ENCODE peak calls at places on chromosomes 2 and 18, in seven cellular contexts. F, N, L, P, R, U and T are unnamed samples.
A peak's percentile ranks its signal among the peaks of the same experiment; 100 is the strongest.

GRCh38 chr2:173965372-173966025 is at the start of gene SP3:
- DNase-seq in L (peak; percentile 97), R (peak; percentile 91), U (peak; percentile 98), P (peak; percentile 94), N (peak; percentile 93), F (peak; percentile 97), T (peak; percentile 97)

GRCh38 chr2:216071452-216071851 is 10.2 kb downstream of the PECR start:
- DNase-seq in F (no peak), L (no peak), U (no peak), N (no peak), R (no peak), P (no peak), T (no peak)

GRCh38 chr18:42141439-42141838 is 186.4 kb downstream of the PIK3C3 start:
- DNase-seq in F (no peak), P (no peak), U (no peak), L (no peak), R (no peak), N (no peak), T (no peak)

GRCh38 chr2:85734015-85734414 is 19.8 kb upstream of the ATOH8 start:
- DNase-seq in F (no peak), L (no peak), P (no peak), R (no peak), N (no peak), U (no peak), T (no peak)

GRCh38 chr2:212979799-212980198 is 171.6 kb downstream of the IKZF2 start:
- DNase-seq in L (no peak), N (no peak), R (no peak), P (no peak), U (no peak), F (no peak), T (no peak)

GRCh38 chr18:37403100-37403781 is 162.4 kb downstream of the CELF4 start:
- DNase-seq in U (no peak), L (peak; percentile 77), R (no peak), N (peak; percentile 87), F (no peak), P (peak; percentile 71), T (peak; percentile 56)

GRCh38 chr2:126698376-126698775 is 42.4 kb downstream of the GYPC start:
- DNase-seq in F (no peak), U (no peak), R (no peak), L (no peak), P (no peak), N (no peak), T (peak; percentile 73)

GRCh38 chr2:201114846-201115245 is 1.1 kb upstream of the CFLAR start:
- DNase-seq in F (no peak), U (no peak), P (no peak), L (no peak), R (no peak), N (peak; percentile 31), T (no peak)

GRCh38 chr2:236820763-236821344 is 251.2 kb downstream of the ACKR3 start:
- DNase-seq in U (no peak), L (no peak), R (no peak), F (no peak), P (no peak), N (no peak), T (no peak)

GRCh38 chr2:159045545-159046454 is 77.4 kb downstream of the TANC1 start:
- DNase-seq in P (no peak), L (no peak), F (no peak), U (no peak), N (peak; percentile 91), R (no peak), T (no peak)

GRCh38 chr2:179861777-179862117 is 335 bp upstream of the ZNF385B start:
- DNase-seq in L (peak; percentile 32), P (no peak), F (no peak), U (no peak), N (peak; percentile 17), R (no peak), T (peak; percentile 27)

GRCh38 chr2:106094101-106094860 is 99.8 kb downstream of the UXS1 start:
- DNase-seq in R (no peak), L (no peak), P (no peak), N (no peak), F (no peak), U (no peak), T (no peak)

GRCh38 chr2:128306081-128306930 is 12.4 kb downstream of the HS6ST1 start:
- DNase-seq in R (no peak), L (peak; percentile 27), U (peak; percentile 88), N (peak; percentile 96), F (peak; percentile 49), P (peak; percentile 99), T (peak; percentile 64)

GRCh38 chr2:73944714-73945113 is 18.0 kb downstream of the DGUOK start:
- DNase-seq in R (no peak), F (no peak), N (no peak), U (no peak), L (no peak), P (no peak), T (no peak)

GRCh38 chr2:66846887-66847286 is 412.0 kb downstream of the MEIS1 start:
- DNase-seq in P (no peak), F (no peak), L (no peak), N (no peak), U (no peak), R (no peak), T (no peak)

GRCh38 chr2:196247114-196247978 is 76.0 kb upstream of the STK17B start:
- DNase-seq in P (no peak), F (no peak), R (no peak), N (no peak), L (no peak), U (no peak), T (no peak)

GRCh38 chr18:9436176-9436575 is 39.1 kb upstream of the RALBP1 start:
- DNase-seq in L (no peak), P (no peak), U (no peak), N (no peak), R (no peak), F (no peak), T (no peak)

GRCh38 chr2:127165539-127165935 is 54.6 kb downstream of the CYP27C1 start:
- DNase-seq in U (no peak), F (no peak), L (peak; percentile 42), N (no peak), R (no peak), P (no peak), T (no peak)

GRCh38 chr2:105179469-105180372 is 61.8 kb upstream of the GPR45 start:
- DNase-seq in P (peak; percentile 21), R (no peak), L (peak; percentile 45), N (peak; percentile 79), U (no peak), F (peak; percentile 50), T (no peak)

GRCh38 chr2:231244382-231245252 is 46.2 kb downstream of the ARMC9 start:
- DNase-seq in N (no peak), L (no peak), P (no peak), R (no peak), U (no peak), F (peak; percentile 49), T (no peak)

GRCh38 chr2:45964226-45964841 is 312.9 kb downstream of the PRKCE start:
- DNase-seq in F (peak; percentile 80), N (peak; percentile 86), R (no peak), L (peak; percentile 32), U (peak; percentile 67), P (peak; percentile 55), T (no peak)

GRCh38 chr18:48749768-48750167 is 201.0 kb downstream of the SMAD7 start:
- DNase-seq in P (no peak), F (no peak), L (no peak), R (no peak), U (no peak), N (peak; percentile 78), T (no peak)

GRCh38 chr2:127541849-127542630 is 6.6 kb downstream of the MYO7B start:
- DNase-seq in F (no peak), R (no peak), L (no peak), P (no peak), N (no peak), U (no peak), T (no peak)

GRCh38 chr2:66305714-66306113 is 129.2 kb upstream of the MEIS1 start:
- DNase-seq in F (peak; percentile 36), U (no peak), R (no peak), P (no peak), N (peak; percentile 1), L (no peak), T (peak; percentile 32)

GRCh38 chr2:233441161-233442027 is 87.1 kb downstream of the DGKD start:
- DNase-seq in N (no peak), L (no peak), R (no peak), P (no peak), U (no peak), F (no peak), T (no peak)

GRCh38 chr18:10101293-10101701 is 187.5 kb downstream of the VAPA start:
- DNase-seq in F (no peak), P (no peak), R (no peak), L (no peak), N (peak; percentile 47), U (no peak), T (no peak)

GRCh38 chr2:136118819-136119716 is 1.1 kb upstream of the CXCR4 start:
- DNase-seq in R (no peak), F (peak; percentile 64), U (no peak), P (no peak), N (no peak), L (peak; percentile 54), T (peak; percentile 86)

GRCh38 chr18:46253498-46253897 is 149.3 kb downstream of the HAUS1 start:
- DNase-seq in R (no peak), L (no peak), P (no peak), F (no peak), U (no peak), N (peak; percentile 46), T (no peak)
- TF ChIP-seq CTCF in R (no peak), L (no peak), P (no peak), F (no peak), U (no peak), N (no peak), T (no peak)

GRCh38 chr2:224062481-224063307 is 23.6 kb upstream of the SERPINE2 start:
- DNase-seq in U (no peak), P (no peak), N (no peak), L (no peak), R (no peak), F (no peak), T (no peak)
- TF ChIP-seq CTCF in U (no peak), P (no peak), N (no peak), L (no peak), R (no peak), F (no peak), T (no peak)

DNA sequence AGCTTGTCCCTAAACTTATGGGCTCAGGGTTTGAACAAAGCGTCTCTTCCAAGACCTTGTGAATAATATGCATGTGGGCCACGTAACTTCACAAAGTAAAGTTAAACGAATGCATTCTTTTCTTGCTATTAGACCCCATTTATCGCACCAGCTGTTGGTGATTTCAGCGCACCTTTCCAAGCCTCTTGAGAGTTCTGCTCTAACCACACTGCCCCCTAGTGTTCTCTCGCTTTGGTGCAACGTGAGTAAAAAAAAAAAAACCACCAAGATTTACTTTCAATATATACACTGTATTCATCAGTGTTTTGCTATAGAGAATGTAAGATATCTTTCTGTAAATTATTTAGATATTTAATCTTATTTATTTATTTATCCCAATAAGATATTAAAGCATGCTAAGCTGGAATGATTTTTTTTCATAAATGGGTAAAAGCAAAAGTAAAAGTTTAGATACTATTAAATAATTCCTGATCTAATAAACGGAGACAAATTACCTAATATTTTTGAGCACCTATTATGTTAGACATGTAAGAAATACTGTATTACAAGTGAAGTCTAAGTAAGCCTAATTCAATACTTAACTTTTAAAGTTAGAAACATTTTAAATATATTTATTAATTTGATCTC is 459.5 kb downstream of the DLGAP1 start:
- DNase-seq in F (peak; percentile 64), U (no peak), P (peak; percentile 54), R (peak; percentile 22), N (peak; percentile 39), L (peak; percentile 86), T (no peak)
- TF ChIP-seq CTCF in F (no peak), U (peak; percentile 57), P (peak; percentile 93), R (peak; percentile 87), N (peak; percentile 89), L (peak; percentile 90), T (peak; percentile 93)

GRCh38 chr18:68406761-68407160 is 308.1 kb downstream of the TMX3 start:
- DNase-seq in P (no peak), R (no peak), U (no peak), L (no peak), N (no peak), F (no peak), T (no peak)
- TF ChIP-seq CTCF in P (peak; percentile 28), R (no peak), U (no peak), L (no peak), N (no peak), F (no peak), T (no peak)